ENCODE peak calls at places on chromosomes 2 and 18, in eight cellular contexts. Q, L, C, P, H, N, Z and T are unnamed samples.
A peak's percentile ranks its signal among the peaks of the same experiment; 100 is the strongest.

GRCh38 chr18:23238152-23238531 is 102.9 kb downstream of the CABLES1 start:
- DNase-seq in Q (peak; percentile 92), L (peak; percentile 71), C (peak; percentile 65), P (no peak), H (no peak), N (peak; percentile 76), Z (no peak), T (no peak)

GRCh38 chr2:174343638-174344455 is 9.1 kb downstream of the SP9 start:
- DNase-seq in Q (no peak), L (no peak), C (no peak), P (peak; percentile 75), H (no peak), N (no peak), Z (no peak), T (no peak)

GRCh38 chr2:201500534-201500933 is 49.0 kb downstream of the STRADB start:
- DNase-seq in Q (peak; percentile 47), L (no peak), C (no peak), P (no peak), H (no peak), N (no peak), Z (no peak), T (no peak)

GRCh38 chr2:218518876-218519275 is 49.3 kb downstream of the USP37 start:
- DNase-seq in Q (no peak), L (no peak), C (no peak), P (no peak), H (no peak), N (no peak), Z (no peak), T (no peak)

GRCh38 chr2:64862623-64863022 is 126.6 kb upstream of the SLC1A4 start:
- DNase-seq in Q (no peak), L (no peak), C (no peak), P (no peak), H (no peak), N (no peak), Z (no peak), T (no peak)

GRCh38 chr2:16383411-16383810 is 282.2 kb downstream of the CYRIA start:
- DNase-seq in Q (no peak), L (no peak), C (no peak), P (no peak), H (no peak), N (no peak), Z (no peak), T (no peak)

GRCh38 chr2:240466579-240467148 is 31.2 kb downstream of the GPC1 start:
- DNase-seq in Q (no peak), L (peak; percentile 8), C (peak; percentile 17), P (peak; percentile 47), H (no peak), N (peak; percentile 28), Z (no peak), T (no peak)

GRCh38 chr2:121504316-121504715 is 26.4 kb upstream of the RNU4ATAC start:
- DNase-seq in Q (peak; percentile 45), L (no peak), C (no peak), P (no peak), H (no peak), N (no peak), Z (no peak), T (no peak)

GRCh38 chr2:234377761-234378341 is 119.0 kb downstream of the ARL4C start:
- DNase-seq in Q (peak; percentile 92), L (no peak), C (no peak), P (peak; percentile 65), H (no peak), N (no peak), Z (no peak), T (no peak)

GRCh38 chr18:57542801-57543427 is 43.6 kb downstream of the FECH start:
- DNase-seq in Q (peak; percentile 18), L (no peak), C (no peak), P (peak; percentile 50), H (no peak), N (no peak), Z (no peak), T (no peak)

GRCh38 chr2:44778671-44779476 is 162.6 kb upstream of the SIX3 start:
- DNase-seq in Q (no peak), L (no peak), C (no peak), P (peak; percentile 86), H (no peak), N (no peak), Z (peak; percentile 67), T (no peak)

GRCh38 chr2:51031004-51031791 is 734 bp downstream of the NRXN1 start:
- DNase-seq in Q (no peak), L (no peak), C (no peak), P (no peak), H (no peak), N (no peak), Z (no peak), T (no peak)

GRCh38 chr2:120831106-120831505 is 95.4 kb downstream of the GLI2 start:
- DNase-seq in Q (no peak), L (no peak), C (no peak), P (no peak), H (no peak), N (no peak), Z (no peak), T (no peak)

GRCh38 chr2:68436270-68436669 is 30.8 kb downstream of the FBXO48 start:
- DNase-seq in Q (peak; percentile 30), L (no peak), C (no peak), P (no peak), H (no peak), N (no peak), Z (no peak), T (no peak)

GRCh38 chr2:152132321-152132720 is 33.5 kb upstream of the CACNB4 start:
- DNase-seq in Q (peak; percentile 18), L (no peak), C (no peak), P (no peak), H (no peak), N (no peak), Z (no peak), T (no peak)

DNA sequence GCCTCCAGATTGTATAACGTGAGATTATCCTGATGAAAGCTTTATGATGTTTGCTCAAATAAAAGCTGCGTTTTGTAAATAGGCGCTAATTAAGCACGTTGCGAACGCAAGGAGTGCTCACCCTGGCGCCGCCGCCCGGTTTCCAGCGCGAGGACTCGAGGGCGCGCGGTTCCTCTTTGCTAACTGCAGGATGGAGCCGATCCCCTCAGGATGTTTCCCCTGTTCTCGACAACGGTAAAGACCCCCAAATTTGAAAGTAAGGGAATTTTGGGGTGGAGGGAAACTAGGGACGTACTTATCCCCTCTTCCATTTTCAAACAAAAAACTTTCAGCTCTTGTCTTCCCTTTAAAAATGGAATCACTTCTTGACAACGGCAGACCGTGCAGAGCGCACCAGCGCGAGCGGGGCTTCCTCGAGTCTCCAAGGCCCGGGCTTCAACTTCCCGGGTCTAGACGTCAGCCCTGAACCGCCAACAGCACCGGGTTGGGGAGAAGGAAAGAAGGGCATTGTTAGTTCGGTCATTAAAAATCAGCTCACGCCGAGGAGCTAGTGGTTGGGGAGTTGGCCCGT is 1.1 kb upstream of the GBX2 start:
- DNase-seq in Q (no peak), L (no peak), C (no peak), P (peak; percentile 76), H (no peak), N (no peak), Z (no peak), T (no peak)
- H3K4me1 ChIP-seq in Q (no peaks in the 10 kb centered on the region), L (no peaks in the 10 kb centered on the region), C (peaks cover 83% of the 10 kb centered on the region), P (peaks cover 10% of the 10 kb centered on the region), H (peaks cover 85% of the 10 kb centered on the region), N (peaks cover 20% of the 10 kb centered on the region), Z (peaks cover 16% of the 10 kb centered on the region), T (no peaks in the 10 kb centered on the region)

GRCh38 chr2:28297531-28297930 is 95.1 kb upstream of the FOSL2 start:
- DNase-seq in Q (no peak), L (no peak), C (no peak), P (no peak), H (no peak), N (no peak), Z (no peak), T (no peak)

GRCh38 chr2:28294451-28294850 is 98.2 kb upstream of the FOSL2 start:
- DNase-seq in Q (peak; percentile 5), L (no peak), C (no peak), P (no peak), H (no peak), N (no peak), Z (no peak), T (no peak)

GRCh38 chr2:28298406-28298805 is 94.3 kb upstream of the FOSL2 start:
- DNase-seq in Q (no peak), L (no peak), C (no peak), P (no peak), H (no peak), N (no peak), Z (no peak), T (no peak)

GRCh38 chr2:28296904-28297303 is 95.8 kb upstream of the FOSL2 start:
- DNase-seq in Q (peak; percentile 44), L (no peak), C (no peak), P (no peak), H (no peak), N (no peak), Z (no peak), T (no peak)

GRCh38 chr2:28296243-28296642 is 96.4 kb upstream of the FOSL2 start:
- DNase-seq in Q (peak; percentile 84), L (no peak), C (no peak), P (no peak), H (no peak), N (no peak), Z (no peak), T (no peak)
- H3K4me1 ChIP-seq in Q (peaks cover 27% of the 10 kb centered on the region), L (no peaks in the 10 kb centered on the region), C (peaks cover 2% of the 10 kb centered on the region), P (no peaks in the 10 kb centered on the region), H (no peaks in the 10 kb centered on the region), N (no peaks in the 10 kb centered on the region), Z (no peaks in the 10 kb centered on the region), T (no peaks in the 10 kb centered on the region)

GRCh38 chr2:197293252-197294007 is 17.1 kb downstream of the ANKRD44 start:
- DNase-seq in Q (no peak), L (no peak), C (no peak), P (no peak), H (no peak), N (no peak), Z (no peak), T (peak; percentile 49)
- H3K4me1 ChIP-seq in Q (peaks cover 8% of the 10 kb centered on the region), L (no peaks in the 10 kb centered on the region), C (peaks cover 20% of the 10 kb centered on the region), P (no peaks in the 10 kb centered on the region), H (peaks cover 21% of the 10 kb centered on the region), N (peaks cover 5% of the 10 kb centered on the region), Z (no peaks in the 10 kb centered on the region), T (peaks cover 87% of the 10 kb centered on the region)

DNA sequence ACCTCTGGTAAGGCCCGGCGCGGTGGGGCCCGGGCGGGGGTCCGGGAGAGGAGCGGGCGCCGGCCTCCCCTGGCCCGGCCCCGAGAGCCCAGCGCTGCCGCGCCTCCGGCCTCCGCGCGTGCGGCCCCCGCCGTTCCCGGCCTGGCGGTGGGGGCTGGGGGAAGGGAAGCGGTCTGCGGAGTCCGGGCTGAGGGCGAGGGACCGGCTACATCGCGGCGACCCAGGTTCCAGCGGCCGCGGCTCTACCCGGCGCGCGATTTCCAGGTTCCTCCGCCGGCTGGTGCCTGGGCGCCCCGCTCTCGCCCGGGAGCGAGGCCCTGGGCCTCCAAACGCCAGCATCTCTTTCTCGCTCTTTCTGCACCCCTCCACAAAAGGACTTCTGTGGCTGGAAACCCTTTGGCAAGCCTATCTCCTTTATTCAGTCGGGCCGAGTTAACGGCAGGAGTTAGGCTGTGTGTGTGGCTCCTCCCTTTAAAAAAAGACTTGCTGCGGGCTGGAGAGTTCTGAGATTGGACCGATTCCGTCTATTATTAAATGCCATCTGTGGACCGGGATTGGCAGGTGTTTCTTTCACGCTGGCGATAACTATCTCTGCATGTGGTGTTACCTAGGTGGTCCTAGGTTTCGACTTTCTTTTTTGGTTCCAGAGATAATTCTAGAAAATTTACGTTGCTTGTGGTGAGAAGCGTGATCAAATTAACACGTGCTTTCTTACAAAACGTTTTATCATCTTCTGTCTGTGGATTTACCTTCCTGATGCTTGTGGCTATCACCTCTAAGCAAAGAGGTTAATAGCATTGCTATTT is 587 bp downstream of the ME2 start:
- DNase-seq in Q (peak; percentile 63), L (peak; percentile 23), C (peak; percentile 43), P (peak; percentile 82), H (no peak), N (peak; percentile 33), Z (no peak), T (peak; percentile 30)
- H3K4me1 ChIP-seq in Q (no peaks in the 10 kb centered on the region), L (peaks cover 3% of the 10 kb centered on the region), C (peaks cover 32% of the 10 kb centered on the region), P (peaks cover 3% of the 10 kb centered on the region), H (peaks cover 22% of the 10 kb centered on the region), N (peaks cover 3% of the 10 kb centered on the region), Z (peaks cover 2% of the 10 kb centered on the region), T (peaks cover 17% of the 10 kb centered on the region)